ENCODE peak calls at places on chromosomes 12 and 14, in ten cellular contexts. U is A172; K is NCI-H1694 treated with DMSO at 0.1 percent for 48 hours; L is NCI-H146; R is Calu3; F is activated CD4-positive, alpha-beta T cell treated with anti-CD3 and anti-CD28 coated beads, Interleukin-2, amount 10 ng/mL, durations not matched to agents 24 days and 14 days; V is OCI-LY7; B is cerebellum; M is adipocyte; O is NCI-H1417. J is an unnamed sample.

GRCh38 chr12:23055004-23055403 is 430.0 kb downstream of the ETNK1 start:
- DNase-seq in U (peak; percentile 9), K (no peak), L (peak; percentile 25), R (peak; percentile 76), F (no peak), V (peak; percentile 18), B (no peak), M (peak; percentile 4), O (peak; percentile 11), J (peak; percentile 57)

GRCh38 chr12:49893753-49894752 is 9.6 kb downstream of the FAIM2 start:
- DNase-seq in U (peak; percentile 78), K (no peak), L (no peak), R (peak; percentile 69), F (no peak), V (peak; percentile 3), B (no peak), M (no peak), O (no peak), J (peak; percentile 51)

GRCh38 chr14:50666772-50667490 is 1.2 kb downstream of the SAV1 start:
- DNase-seq in U (peak; percentile 27), K (peak; percentile 19), L (peak; percentile 22), R (peak; percentile 28), F (peak; percentile 71), V (peak; percentile 65), B (no peak), M (peak; percentile 83), O (peak; percentile 33), J (peak; percentile 55)

GRCh38 chr14:55438066-55438683 is 2.2 kb downstream of the TBPL2 start:
- DNase-seq in U (peak; percentile 37), K (peak; percentile 52), L (peak; percentile 64), R (peak; percentile 46), F (no peak), V (peak; percentile 53), B (peak; percentile 18), M (peak; percentile 58), O (peak; percentile 67), J (peak; percentile 89)

GRCh38 chr12:52067081-52067374 is 2.8 kb upstream of the ATG101 start:
- DNase-seq in U (no peak), K (no peak), L (no peak), R (no peak), F (no peak), V (no peak), B (no peak), M (no peak), O (no peak), J (no peak)

GRCh38 chr12:24991209-24992049 is 42.5 kb upstream of the BCAT1 start:
- DNase-seq in U (peak; percentile 53), K (peak; percentile 95), L (peak; percentile 60), R (peak; percentile 8), F (peak; percentile 73), V (peak; percentile 90), B (peak; percentile 66), M (peak; percentile 87), O (peak; percentile 75), J (peak; percentile 100)

GRCh38 chr14:33452982-33453381 is 497.9 kb downstream of the EGLN3 start:
- DNase-seq in U (no peak), K (no peak), L (peak; percentile 9), R (no peak), F (no peak), V (no peak), B (no peak), M (no peak), O (peak; percentile 58), J (no peak)

GRCh38 chr12:74111688-74112360 is 425.8 kb upstream of the ATXN7L3B start:
- DNase-seq in U (peak; percentile 20), K (peak; percentile 8), L (peak; percentile 15), R (peak; percentile 66), F (no peak), V (peak; percentile 11), B (no peak), M (peak; percentile 7), O (peak; percentile 29), J (peak; percentile 88)

GRCh38 chr14:95468416-95469133 is 47.9 kb downstream of the SYNE3 start:
- DNase-seq in U (no peak), K (no peak), L (no peak), R (peak; percentile 49), F (no peak), V (no peak), B (no peak), M (no peak), O (no peak), J (no peak)

GRCh38 chr14:55845963-55846851 is 266.2 kb downstream of the KTN1 start:
- DNase-seq in U (no peak), K (no peak), L (no peak), R (no peak), F (no peak), V (no peak), B (no peak), M (no peak), O (no peak), J (no peak)

GRCh38 chr14:76977793-76978730 is 50.4 kb downstream of the IRF2BPL start:
- DNase-seq in U (no peak), K (peak; percentile 45), L (no peak), R (no peak), F (peak; percentile 95), V (no peak), B (no peak), M (peak; percentile 26), O (no peak), J (no peak)

GRCh38 chr14:74579447-74580274 is 32.4 kb downstream of the LTBP2 start:
- DNase-seq in U (peak; percentile 82), K (no peak), L (no peak), R (peak; percentile 18), F (no peak), V (no peak), B (no peak), M (peak; percentile 72), O (no peak), J (peak; percentile 56)

GRCh38 chr14:74568380-74568649 is 43.7 kb downstream of the LTBP2 start:
- DNase-seq in U (no peak), K (no peak), L (no peak), R (no peak), F (no peak), V (no peak), B (no peak), M (no peak), O (no peak), J (no peak)

GRCh38 chr14:72714871-72715214 is 179.1 kb downstream of the DPF3 start:
- DNase-seq in U (no peak), K (no peak), L (no peak), R (no peak), F (no peak), V (no peak), B (no peak), M (no peak), O (no peak), J (no peak)

GRCh38 chr12:546920-547845 is 87.4 kb downstream of the B4GALNT3 start:
- DNase-seq in U (peak; percentile 7), K (peak; percentile 71), L (peak; percentile 65), R (peak; percentile 81), F (peak; percentile 93), V (peak; percentile 75), B (peak; percentile 75), M (peak; percentile 81), O (peak; percentile 69), J (peak; percentile 90)

GRCh38 chr12:30847259-30847658 is 79.3 kb upstream of the TSPAN11 start:
- DNase-seq in U (peak; percentile 57), K (peak; percentile 85), L (peak; percentile 83), R (peak; percentile 48), F (peak; percentile 86), V (peak; percentile 84), B (no peak), M (peak; percentile 87), O (peak; percentile 69), J (peak; percentile 96)

GRCh38 chr14:92486881-92487280 is 26.7 kb upstream of the RIN3 start:
- DNase-seq in U (no peak), K (no peak), L (no peak), R (no peak), F (no peak), V (no peak), B (no peak), M (peak; percentile 36), O (no peak), J (no peak)

GRCh38 chr14:70168401-70168800 is 20.4 kb downstream of the SLC8A3 start:
- DNase-seq in U (no peak), K (peak; percentile 99), L (no peak), R (no peak), F (no peak), V (no peak), B (peak; percentile 86), M (no peak), O (no peak), J (no peak)

GRCh38 chr12:68482660-68483059 is 128.0 kb upstream of the RAP1B start:
- DNase-seq in U (no peak), K (no peak), L (no peak), R (no peak), F (peak; percentile 84), V (no peak), B (no peak), M (no peak), O (no peak), J (peak; percentile 56)

GRCh38 chr12:110304061-110304551 is 23.1 kb downstream of the ATP2A2 start:
- DNase-seq in U (no peak), K (no peak), L (no peak), R (no peak), F (no peak), V (no peak), B (no peak), M (peak; percentile 62), O (no peak), J (no peak)

GRCh38 chr14:21528381-21529348 is 2.5 kb upstream of the SALL2 start:
- DNase-seq in U (no peak), K (no peak), L (peak; percentile 33), R (no peak), F (no peak), V (peak; percentile 63), B (no peak), M (peak; percentile 29), O (peak; percentile 53), J (no peak)

GRCh38 chr12:90987101-90987500 is 17.7 kb downstream of the EPYC start:
- DNase-seq in U (peak; percentile 74), K (no peak), L (no peak), R (no peak), F (no peak), V (no peak), B (no peak), M (no peak), O (no peak), J (no peak)

GRCh38 chr14:60775296-60775695 is 40.7 kb downstream of the MNAT1 start:
- DNase-seq in U (peak; percentile 27), K (no peak), L (no peak), R (no peak), F (no peak), V (no peak), B (no peak), M (peak; percentile 39), O (no peak), J (no peak)

GRCh38 chr14:61870163-61870562 is 107.9 kb downstream of the SNAPC1 start:
- DNase-seq in U (no peak), K (peak; percentile 9), L (no peak), R (no peak), F (no peak), V (no peak), B (no peak), M (no peak), O (no peak), J (no peak)

GRCh38 chr12:8156416-8156815 is 399 bp upstream of the ZNF705A start:
- DNase-seq in U (peak; percentile 6), K (no peak), L (no peak), R (no peak), F (no peak), V (no peak), B (no peak), M (no peak), O (no peak), J (no peak)

GRCh38 chr12:851913-852312 is 97.6 kb downstream of the RAD52 start:
- DNase-seq in U (peak; percentile 13), K (no peak), L (no peak), R (no peak), F (no peak), V (no peak), B (no peak), M (peak; percentile 92), O (no peak), J (no peak)

GRCh38 chr14:100383727-100384158 is 60.6 kb downstream of the SLC25A47 start:
- DNase-seq in U (no peak), K (peak; percentile 83), L (peak; percentile 37), R (peak; percentile 70), F (peak; percentile 90), V (peak; percentile 65), B (peak; percentile 75), M (peak; percentile 85), O (peak; percentile 80), J (peak; percentile 74)

GRCh38 chr14:77041837-77042557 is 13.5 kb upstream of the IRF2BPL start:
- DNase-seq in U (peak; percentile 61), K (peak; percentile 84), L (no peak), R (no peak), F (no peak), V (no peak), B (no peak), M (peak; percentile 86), O (peak; percentile 44), J (peak; percentile 66)

J was measured in DMS53.